ENCODE peak calls at places on chromosome 9, in six cellular contexts. I is GM12878, C is K562, N is HepG2, K is HCT116, H is upper lobe of left lung. J is an unnamed sample.

GRCh38 chr9:277595-278330 is 63.1 kb downstream of the DOCK8 start:
- ATAC-seq in I (no peak), C (no peak), N (no peak), K (no peak), H (no peak), J (no peak)

GRCh38 chr9:23542927-23543326 is 283.1 kb downstream of the ELAVL2 start:
- ATAC-seq in I (no peak), C (no peak), N (no peak), K (no peak), H (no peak), J (no peak)

GRCh38 chr9:96047741-96048115 is 172.2 kb downstream of the ERCC6L2 start:
- ATAC-seq in I (no peak), C (no peak), N (peak), K (no peak), H (no peak), J (no peak)

GRCh38 chr9:70600479-70600878 is 186.0 kb upstream of the KLF9 start:
- ATAC-seq in I (no peak), C (no peak), N (no peak), K (no peak), H (no peak), J (no peak)

GRCh38 chr9:96441798-96442445 is 8.0 kb upstream of the HABP4 start:
- ATAC-seq in I (peak), C (peak), N (peak), K (peak), H (peak), J (no peak)

GRCh38 chr9:132864277-132864676 is 13.8 kb downstream of the AK8 start:
- ATAC-seq in I (no peak), C (no peak), N (no peak), K (no peak), H (no peak), J (no peak)

GRCh38 chr9:68547417-68547816 is 6.7 kb upstream of the TMEM252 start:
- ATAC-seq in I (no peak), C (no peak), N (no peak), K (no peak), H (no peak), J (no peak)

GRCh38 chr9:36748322-36748899 is 175.7 kb downstream of the MELK start:
- ATAC-seq in I (peak), C (peak), N (peak), K (peak), H (no peak), J (no peak)

GRCh38 chr9:114258866-114259799 is 63.8 kb upstream of the ORM1 start:
- ATAC-seq in I (no peak), C (no peak), N (no peak), K (no peak), H (no peak), J (no peak)

GRCh38 chr9:109417585-109418544 is 80.2 kb downstream of the PTPN3 start:
- ATAC-seq in I (peak), C (no peak), N (no peak), K (no peak), H (no peak), J (no peak)
- H3K4me3 ChIP-seq in I (no peak), C (no peak), N (no peak), K (no peak), H (no peak), J (no peak)

GRCh38 chr9:92310562-92310961 is 14.6 kb downstream of the NOL8 start:
- ATAC-seq in I (no peak), C (no peak), N (no peak), K (no peak), H (no peak), J (no peak)

GRCh38 chr9:92313624-92314012 is 11.5 kb downstream of the NOL8 start:
- ATAC-seq in I (no peak), C (no peak), N (no peak), K (no peak), H (no peak), J (no peak)

GRCh38 chr9:92312887-92313623 is 12.1 kb downstream of the NOL8 start:
- ATAC-seq in I (no peak), C (peak), N (no peak), K (no peak), H (no peak), J (no peak)

GRCh38 chr9:92308893-92309292 is 15.4 kb upstream of the IARS1 start:
- ATAC-seq in I (no peak), C (no peak), N (no peak), K (no peak), H (no peak), J (no peak)
- TF ChIP-seq POLR2A in I (no peak), C (no peak), N (no peak), K (no peak), H (no peak), J (no peak)

DNA sequence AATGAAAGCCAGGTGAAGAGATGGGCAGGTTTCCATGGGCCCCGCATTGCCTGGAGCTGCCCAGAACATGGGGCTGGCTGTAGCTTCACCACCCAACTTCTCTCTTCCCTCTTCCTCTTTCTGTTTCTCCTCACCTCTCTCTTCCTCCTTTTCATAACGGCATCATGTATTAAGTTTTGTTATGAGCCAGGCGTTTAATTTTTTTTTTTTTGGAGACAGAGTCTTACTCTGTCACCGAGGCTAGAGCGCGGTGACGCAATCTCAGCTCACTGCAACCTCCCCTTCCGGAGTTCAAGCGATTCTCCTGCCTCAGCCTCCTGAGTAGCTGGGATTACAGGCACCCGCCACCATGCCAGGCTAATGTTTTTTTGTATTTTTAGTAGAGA is 13.0 kb upstream of the SPINK4 start:
- ATAC-seq in I (peak), C (no peak), N (no peak), K (no peak), H (no peak), J (peak)
- TF ChIP-seq POLR2AphosphoS5 in I (no peak), C (no peak), N (no peak), K (no peak), H (no peak), J (no peak)

DNA sequence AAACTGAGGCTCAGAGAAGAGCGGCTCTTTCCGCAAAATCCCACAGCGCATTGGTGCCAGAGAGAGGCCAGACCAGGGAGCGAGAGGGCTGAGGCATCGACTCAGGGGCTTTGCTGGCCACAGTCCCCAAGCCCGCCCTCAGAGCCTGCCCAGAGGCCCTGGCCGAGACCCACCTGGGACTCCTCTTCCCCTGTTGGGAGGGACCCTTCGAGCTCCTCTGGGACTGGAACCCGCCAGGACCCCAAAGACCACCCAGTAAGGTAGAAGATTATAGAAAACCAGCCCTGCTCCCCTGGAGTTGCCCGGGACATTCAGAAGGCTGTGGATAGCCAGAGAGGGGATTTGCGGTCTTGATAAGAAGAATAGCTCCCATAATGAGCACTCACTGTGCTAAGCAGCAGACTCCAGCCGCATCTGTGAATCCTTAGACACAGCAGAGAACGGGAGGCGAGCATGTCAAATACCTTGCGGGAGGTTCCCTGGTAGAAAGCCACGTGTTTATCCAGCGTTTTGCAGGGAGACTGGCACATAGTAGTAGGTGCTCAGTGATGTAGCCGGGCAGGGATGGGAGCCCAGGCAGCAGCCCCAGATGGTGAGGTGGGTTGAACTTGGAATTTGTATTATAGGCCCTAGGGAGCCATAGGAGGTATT is 651 bp upstream of the AK1 start:
- ATAC-seq in I (no peak), C (peak), N (peak), K (peak), H (no peak), J (no peak)
- H3K4me3 ChIP-seq in I (no peak), C (peak), N (peak), K (peak), H (peak), J (peak)

DNA sequence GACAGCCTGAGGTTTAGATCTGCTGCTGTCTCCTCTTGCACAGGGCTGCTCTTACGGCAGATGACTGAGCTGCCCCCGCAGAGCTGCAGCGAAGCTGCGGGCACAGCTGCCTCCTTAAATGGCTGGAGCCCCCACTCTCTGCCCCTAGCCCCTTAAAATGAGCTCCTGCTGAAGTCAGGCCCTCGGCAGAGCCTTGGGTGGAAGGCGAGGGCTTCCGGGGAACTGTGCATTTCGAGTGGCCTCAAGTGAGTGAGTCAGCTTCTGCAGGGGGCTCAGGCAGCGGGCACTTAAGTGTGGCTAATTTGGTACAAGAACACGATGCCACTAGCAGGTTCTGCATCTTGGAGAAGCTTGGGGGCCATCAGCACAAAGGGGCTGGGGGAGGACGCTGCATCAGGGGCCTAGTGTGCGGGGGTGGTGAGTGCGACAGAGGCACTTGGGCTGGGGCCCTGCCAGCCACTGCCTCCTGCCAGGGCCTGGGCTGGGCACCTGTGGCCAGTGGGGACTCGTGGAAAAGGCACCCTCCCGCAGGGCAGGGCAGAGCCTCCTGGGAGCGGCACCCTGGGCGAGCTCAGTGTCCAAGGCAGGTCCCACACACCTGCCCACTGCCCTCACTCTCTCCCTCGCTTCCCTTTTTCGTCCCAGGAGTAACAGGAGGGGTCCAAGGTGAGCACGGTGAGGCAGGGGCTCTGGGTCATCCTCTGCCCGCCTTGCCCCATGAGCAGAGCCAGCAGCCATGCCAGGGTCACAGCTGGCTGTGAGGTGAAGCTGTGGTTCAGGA is 28.8 kb upstream of the RNU6ATAC start:
- ATAC-seq in I (no peak), C (no peak), N (no peak), K (no peak), H (peak), J (no peak)
- TF ChIP-seq POLR2A in I (no peak), C (no peak), N (no peak), K (no peak), H (no peak), J (no peak)

GRCh38 chr9:129080608-129081387 is at the start of gene DOLPP1:
- ATAC-seq in I (peak), C (peak), N (peak), K (peak), H (peak), J (peak)
- TF ChIP-seq POLR2AphosphoS5 in I (peak), C (peak), N (peak), K (peak), H (peak), J (peak)

DNA sequence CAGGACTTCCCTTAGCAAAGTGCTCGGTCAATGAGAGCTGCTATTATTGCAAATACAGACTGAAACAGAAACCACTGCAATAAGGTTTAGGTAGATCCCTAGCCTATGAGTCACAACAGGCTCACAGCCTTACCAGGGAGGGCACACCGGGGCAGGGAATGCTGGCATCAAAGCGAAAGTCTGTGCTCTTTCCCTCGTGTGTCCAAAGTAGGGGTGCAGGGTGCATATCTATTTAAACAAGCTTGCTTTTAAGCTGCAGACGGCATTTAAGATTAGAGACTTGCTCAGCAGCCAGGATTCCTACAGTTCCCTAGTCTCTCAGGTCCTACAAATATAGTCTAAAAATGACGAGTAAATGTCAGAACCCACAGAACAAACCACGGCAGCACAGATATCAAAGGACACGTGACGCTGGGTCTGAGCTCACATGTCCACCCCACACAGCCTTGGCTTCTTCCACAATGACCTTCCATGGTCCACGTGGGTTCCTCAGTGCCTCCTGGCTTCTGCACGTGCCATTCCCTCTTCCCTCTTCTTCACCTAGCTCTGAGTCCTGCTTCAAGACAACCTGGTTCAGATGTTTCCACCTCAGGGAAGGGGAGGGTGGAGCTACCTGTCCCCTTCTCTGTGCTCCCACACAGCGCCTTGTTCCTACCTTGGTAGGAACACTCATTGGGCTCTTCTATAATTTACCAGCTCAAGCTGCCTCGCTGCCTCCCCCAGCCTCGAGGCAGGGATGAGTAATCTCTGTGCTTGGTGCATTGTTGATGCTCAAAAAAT is 193.2 kb downstream of the MAPKAP1 start:
- ATAC-seq in I (peak), C (peak), N (peak), K (peak), H (peak), J (peak)
- H3K4me3 ChIP-seq in I (peak), C (no peak), N (peak), K (peak), H (no peak), J (peak)

DNA sequence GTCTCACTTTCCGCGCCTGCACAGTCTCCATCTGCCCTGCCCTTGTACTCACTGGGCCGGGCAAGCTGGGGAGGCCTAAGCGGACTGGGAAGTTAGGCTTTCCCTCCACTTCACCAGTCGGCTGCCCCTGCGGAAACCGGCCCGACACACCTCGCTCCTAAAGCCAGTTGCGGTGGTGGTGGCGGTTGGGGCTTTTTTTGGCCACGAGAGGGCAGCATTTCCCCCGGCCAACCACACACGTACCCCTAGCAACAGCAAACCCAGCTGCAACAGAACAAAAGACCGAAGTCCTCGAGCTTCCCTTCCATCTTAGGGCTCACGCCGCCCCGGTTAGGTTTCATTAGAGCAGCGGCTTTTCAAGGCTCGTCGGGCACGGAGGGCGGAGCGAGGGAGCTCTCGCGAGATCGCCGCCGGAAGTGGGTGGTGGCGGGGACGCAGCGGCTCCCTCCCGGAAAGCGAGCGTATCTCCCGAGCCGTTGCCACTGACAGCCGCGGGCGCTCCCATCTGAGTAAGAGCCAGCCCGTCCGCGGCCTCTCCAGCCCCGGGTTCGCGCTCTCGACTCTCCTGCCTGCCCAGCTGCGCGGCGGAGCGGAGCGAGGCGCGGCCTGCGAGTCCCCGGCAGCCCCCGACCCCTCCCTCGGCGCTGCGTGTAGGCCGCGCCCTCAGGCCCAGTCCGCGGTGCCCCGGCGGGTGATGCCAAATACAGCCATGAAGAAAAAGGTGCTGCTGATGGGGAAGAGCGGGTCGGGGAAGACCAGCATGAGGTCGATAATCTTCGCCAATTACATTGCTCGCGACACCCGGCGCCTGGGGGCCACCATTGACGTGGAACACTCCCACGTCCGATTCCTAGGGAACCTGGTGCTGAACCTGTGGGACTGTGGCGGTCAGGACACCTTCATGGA is at the start of gene RRAGA:
- ATAC-seq in I (peak), C (peak), N (peak), K (peak), H (peak), J (peak)
- TF ChIP-seq POLR2A in I (peak), C (peak), N (peak), K (peak), H (peak), J (peak)

GRCh38 chr9:34559616-34560546 is 29.6 kb downstream of the CNTFR start:
- ATAC-seq in I (peak), C (peak), N (peak), K (peak), H (peak), J (peak)
- TF ChIP-seq POLR2AphosphoS5 in I (no peak), C (no peak), N (no peak), K (no peak), H (no peak), J (no peak)

GRCh38 chr9:110130211-110130610 is 77.7 kb downstream of the C9orf152 start:
- ATAC-seq in I (no peak), C (no peak), N (no peak), K (no peak), H (no peak), J (no peak)

GRCh38 chr9:110131499-110131898 is 76.5 kb downstream of the C9orf152 start:
- ATAC-seq in I (no peak), C (no peak), N (no peak), K (no peak), H (no peak), J (no peak)

GRCh38 chr9:110128664-110129329 is 79.2 kb downstream of the C9orf152 start:
- ATAC-seq in I (peak), C (no peak), N (no peak), K (no peak), H (no peak), J (no peak)

GRCh38 chr9:110130791-110131416 is 77.1 kb downstream of the C9orf152 start:
- ATAC-seq in I (no peak), C (no peak), N (no peak), K (no peak), H (no peak), J (no peak)

GRCh38 chr9:110129460-110129859 is 78.5 kb downstream of the C9orf152 start:
- ATAC-seq in I (peak), C (no peak), N (no peak), K (no peak), H (no peak), J (no peak)
- H3K4me3 ChIP-seq in I (peak), C (no peak), N (no peak), K (no peak), H (no peak), J (no peak)